ENCODE peak calls at places on chromosomes 6 and 20, in ten cellular contexts. G is tibial artery; Z is EL; L is Calu3; R is mucosa of gallbladder; D is activated CD4-positive, alpha-beta T cell treated with anti-CD3 and anti-CD28 coated beads, Interleukin-2, amount 10 ng/mL, durations not matched to agents 7 days and 5 days; W is KG1; M is KBM-7; J is activated naive CD8-positive, alpha-beta T cell treated with anti-CD3 and anti-CD28 coated beads for 36 hours; Y is fibroblast of lung. N is an unnamed sample.

GRCh38 chr6:87817226-87817625 is 115.2 kb upstream of the AKIRIN2 start:
- DNase-seq in G (no peak), Z (no peak), L (no peak), R (no peak), D (no peak), W (no peak), M (no peak), J (no peak), Y (no peak), N (no peak)

GRCh38 chr6:56385981-56386593 is 138.7 kb upstream of the COL21A1 start:
- DNase-seq in G (no peak), Z (no peak), L (no peak), R (no peak), D (no peak), W (no peak), M (no peak), J (no peak), Y (no peak), N (no peak)

GRCh38 chr20:32820000-32820697 is 395 bp downstream of the MAPRE1 start:
- DNase-seq in G (no peak), Z (no peak), L (peak; percentile 82), R (peak; percentile 69), D (peak; percentile 70), W (peak; percentile 30), M (peak; percentile 50), J (peak; percentile 86), Y (peak; percentile 42), N (peak; percentile 91)

GRCh38 chr6:118755941-118756646 is 104.7 kb upstream of the CEP85L start:
- DNase-seq in G (no peak), Z (no peak), L (no peak), R (no peak), D (no peak), W (no peak), M (no peak), J (peak; percentile 51), Y (no peak), N (no peak)

GRCh38 chr20:35492352-35492751 is 37.0 kb downstream of the CEP250 start:
- DNase-seq in G (no peak), Z (no peak), L (no peak), R (no peak), D (no peak), W (no peak), M (no peak), J (no peak), Y (no peak), N (no peak)

GRCh38 chr6:33713786-33714185 is 2.3 kb upstream of the UQCC2 start:
- DNase-seq in G (no peak), Z (no peak), L (no peak), R (no peak), D (no peak), W (no peak), M (no peak), J (no peak), Y (no peak), N (no peak)

GRCh38 chr6:138105880-138106664 is 1.1 kb downstream of the PERP start:
- DNase-seq in G (no peak), Z (no peak), L (no peak), R (no peak), D (no peak), W (no peak), M (no peak), J (no peak), Y (peak; percentile 14), N (no peak)

GRCh38 chr20:4158466-4159050 is 143.2 kb upstream of the RNF24 start:
- DNase-seq in G (no peak), Z (no peak), L (no peak), R (no peak), D (no peak), W (no peak), M (no peak), J (no peak), Y (no peak), N (no peak)

GRCh38 chr6:52376763-52377162 is 14.8 kb downstream of the PAQR8 start:
- DNase-seq in G (no peak), Z (no peak), L (no peak), R (no peak), D (no peak), W (no peak), M (no peak), J (no peak), Y (no peak), N (no peak)

GRCh38 chr6:77796824-77797809 is 144.3 kb downstream of the MEI4 start:
- DNase-seq in G (no peak), Z (no peak), L (no peak), R (no peak), D (no peak), W (no peak), M (no peak), J (no peak), Y (no peak), N (no peak)

GRCh38 chr20:33480071-33480470 is 9.8 kb upstream of the CBFA2T2 start:
- DNase-seq in G (no peak), Z (no peak), L (no peak), R (no peak), D (no peak), W (no peak), M (no peak), J (no peak), Y (no peak), N (no peak)

GRCh38 chr20:47543006-47543431 is 41.3 kb downstream of the NCOA3 start:
- DNase-seq in G (no peak), Z (no peak), L (no peak), R (no peak), D (no peak), W (no peak), M (no peak), J (no peak), Y (no peak), N (no peak)

GRCh38 chr20:15742076-15742475 is 831.2 kb downstream of the KIF16B start:
- DNase-seq in G (no peak), Z (no peak), L (no peak), R (no peak), D (no peak), W (no peak), M (no peak), J (no peak), Y (no peak), N (no peak)

GRCh38 chr6:44043479-44044153 is 83.6 kb downstream of the MRPL14 start:
- DNase-seq in G (no peak), Z (peak; percentile 58), L (peak; percentile 65), R (no peak), D (no peak), W (no peak), M (no peak), J (no peak), Y (peak; percentile 37), N (no peak)

GRCh38 chr20:13671500-13672288 is 33.0 kb upstream of the TASP1 start:
- DNase-seq in G (no peak), Z (peak; percentile 16), L (no peak), R (no peak), D (no peak), W (no peak), M (no peak), J (no peak), Y (peak; percentile 46), N (no peak)

GRCh38 chr6:34142599-34142998 is 3.3 kb downstream of the GRM4 start:
- DNase-seq in G (no peak), Z (no peak), L (no peak), R (no peak), D (no peak), W (no peak), M (no peak), J (peak; percentile 22), Y (no peak), N (no peak)

GRCh38 chr6:53043626-53044025 is 21.6 kb upstream of the FBXO9 start:
- DNase-seq in G (no peak), Z (peak; percentile 90), L (no peak), R (no peak), D (no peak), W (no peak), M (no peak), J (no peak), Y (peak; percentile 24), N (no peak)

GRCh38 chr6:39114395-39114706 is 635 bp downstream of the SAYSD1 start:
- DNase-seq in G (no peak), Z (no peak), L (no peak), R (no peak), D (no peak), W (peak; percentile 57), M (no peak), J (no peak), Y (no peak), N (no peak)

GRCh38 chr6:108165714-108166663 is at the start of gene NR2E1:
- DNase-seq in G (no peak), Z (peak; percentile 32), L (no peak), R (no peak), D (no peak), W (no peak), M (no peak), J (no peak), Y (peak; percentile 21), N (no peak)

GRCh38 chr20:36573103-36573797 is at the start of gene TGIF2:
- DNase-seq in G (peak; percentile 92), Z (peak; percentile 94), L (peak; percentile 97), R (peak; percentile 84), D (peak; percentile 84), W (peak; percentile 76), M (peak; percentile 89), J (peak; percentile 96), Y (peak; percentile 73), N (peak; percentile 87)

GRCh38 chr6:157944983-157945931 is 36.4 kb upstream of the SYNJ2 start:
- DNase-seq in G (no peak), Z (no peak), L (no peak), R (no peak), D (no peak), W (no peak), M (no peak), J (peak; percentile 69), Y (peak; percentile 70), N (no peak)

GRCh38 chr6:101268541-101268940 is 125.0 kb upstream of the GRIK2 start:
- DNase-seq in G (no peak), Z (peak; percentile 59), L (no peak), R (no peak), D (no peak), W (no peak), M (no peak), J (no peak), Y (no peak), N (no peak)

GRCh38 chr6:132695773-132696172 is 18.1 kb downstream of the VNN1 start:
- DNase-seq in G (no peak), Z (no peak), L (no peak), R (no peak), D (no peak), W (no peak), M (no peak), J (no peak), Y (no peak), N (no peak)

GRCh38 chr6:122265755-122266154 is 133.7 kb upstream of the HSF2 start:
- DNase-seq in G (no peak), Z (no peak), L (no peak), R (no peak), D (no peak), W (no peak), M (no peak), J (no peak), Y (no peak), N (no peak)